ENCODE peak calls at places on chromosomes 11 and 22, in ten cellular contexts. R is fibroblast of the aortic adventitia; T is astrocyte of the spinal cord; Y is mammary epithelial cell; Z is upper lobe of right lung; K is AG09309; S is fibroblast of pulmonary artery; X is CD8-positive, alpha-beta T cell; P is fibroblast of lung; J is cardiac muscle cell. E is an unnamed sample.

GRCh38 chr11:122137081-122137793 is 21.2 kb upstream of the BLID start:
- DNase-seq in S (peak), J (peak), T (peak), P (peak), X (no peak), R (peak), Y (peak), K (peak), Z (no peak), E (peak)

GRCh38 chr11:82250047-82250446 is 483.6 kb downstream of the FAM181B start:
- DNase-seq in R (no peak), S (no peak), X (no peak), K (no peak), T (no peak), Z (no peak), P (no peak), J (no peak), Y (no peak), E (no peak)

GRCh38 chr11:6530848-6531247 is 33.8 kb downstream of the DNHD1 start:
- DNase-seq in K (no peak), S (no peak), Z (no peak), X (no peak), T (no peak), R (no peak), J (no peak), P (no peak), Y (no peak), E (no peak)

GRCh38 chr11:504053-504993 is 2.7 kb downstream of the RNH1 start:
- DNase-seq in Z (peak), T (peak), Y (no peak), K (no peak), P (peak), R (peak), J (peak), S (peak), X (no peak), E (peak)

GRCh38 chr11:80515097-80515496 is 1074.3 kb upstream of the TENM4 start:
- DNase-seq in K (no peak), S (no peak), J (no peak), Z (no peak), X (no peak), P (no peak), T (no peak), R (no peak), Y (no peak), E (no peak)

GRCh38 chr11:27355575-27356104 is 7.4 kb downstream of the CCDC34 start:
- DNase-seq in S (no peak), K (no peak), Z (no peak), R (no peak), P (no peak), J (no peak), X (no peak), T (no peak), Y (no peak), E (no peak)

GRCh38 chr11:126915430-126915829 is 85.1 kb downstream of the KIRREL3 start:
- DNase-seq in S (no peak), P (no peak), T (no peak), R (no peak), J (no peak), Y (no peak), X (no peak), Z (no peak), K (no peak), E (no peak)

GRCh38 chr22:26464312-26464711 is 19.3 kb downstream of the HPS4 start:
- DNase-seq in K (no peak), T (no peak), Z (no peak), X (no peak), J (peak), R (peak), Y (no peak), P (no peak), S (peak), E (peak)

GRCh38 chr11:1924121-1924520 is 4.6 kb downstream of the TNNT3 start:
- DNase-seq in R (no peak), Z (no peak), P (no peak), S (no peak), X (no peak), J (no peak), T (no peak), Y (peak), K (no peak), E (no peak)

GRCh38 chr11:114075891-114076441 is 16.5 kb downstream of the ZBTB16 start:
- DNase-seq in Z (no peak), Y (no peak), X (peak), T (peak), S (peak), P (peak), R (peak), K (no peak), J (peak), E (peak)

GRCh38 chr11:114075343-114075610 is 15.8 kb downstream of the ZBTB16 start:
- DNase-seq in R (no peak), J (no peak), P (no peak), Z (no peak), S (no peak), Y (no peak), X (no peak), T (no peak), K (no peak), E (no peak)

GRCh38 chr11:114072978-114073377 is 13.5 kb downstream of the ZBTB16 start:
- DNase-seq in T (no peak), Z (peak), S (no peak), K (no peak), J (no peak), Y (no peak), X (no peak), R (no peak), P (no peak), E (no peak)

GRCh38 chr11:114074546-114075342 is 15.2 kb downstream of the ZBTB16 start:
- DNase-seq in X (no peak), Z (no peak), P (no peak), J (no peak), R (no peak), S (no peak), T (no peak), Y (no peak), K (no peak), E (no peak)

DNA sequence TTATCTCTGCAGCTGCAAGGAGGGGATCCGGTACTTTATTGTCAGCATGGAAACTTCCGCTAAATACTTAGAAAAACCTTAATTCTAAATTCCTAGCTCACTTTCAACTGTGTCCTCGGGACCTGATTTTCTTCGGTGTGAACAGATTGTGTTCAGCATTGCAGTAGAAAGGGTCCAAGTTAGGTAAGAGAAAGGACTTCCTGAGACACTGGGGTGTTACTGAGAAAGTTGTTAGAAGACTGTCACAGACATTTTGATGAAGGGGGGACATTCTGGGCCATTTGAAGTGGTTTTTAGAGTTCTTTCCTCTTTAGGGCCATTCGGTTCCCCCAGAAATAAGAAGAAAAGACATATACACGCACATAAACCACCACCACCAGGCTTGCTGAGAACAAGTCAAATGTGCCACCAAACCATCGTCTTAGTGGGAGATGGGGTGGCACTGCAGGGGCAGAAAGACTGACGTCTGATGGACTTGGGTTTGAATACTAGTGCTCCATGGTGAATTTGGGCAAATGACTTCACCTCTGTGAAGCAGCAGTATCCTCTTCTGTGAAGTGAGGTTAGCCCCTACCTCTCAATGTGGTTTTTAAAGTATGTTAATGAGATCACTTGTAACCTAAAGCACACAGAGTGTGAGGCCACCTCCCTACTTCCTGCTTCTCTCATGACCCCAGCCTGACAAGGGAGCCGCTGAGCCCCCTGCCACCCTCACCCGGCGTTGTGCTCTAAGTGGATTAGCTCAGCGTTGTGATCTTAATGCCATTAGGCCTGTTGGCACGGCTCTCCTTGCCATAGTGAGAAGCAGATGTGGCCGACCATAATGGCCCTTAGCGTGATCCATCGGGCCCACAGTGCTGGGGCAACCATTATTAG is 14.2 kb downstream of the ZBTB16 start:
- DNase-seq in T (no peak), K (no peak), R (no peak), Z (no peak), Y (no peak), P (no peak), S (no peak), J (no peak), X (no peak), E (no peak)
- H3K4me3 ChIP-seq in T (no peak), K (no peak), R (no peak), Z (peak), Y (no peak), P (no peak), S (no peak), J (no peak), X (no peak), E (no peak)

GRCh38 chr11:40722179-40722795 is 737.2 kb downstream of the LRRC4C start:
- DNase-seq in X (no peak), R (no peak), Z (no peak), K (no peak), T (peak), S (peak), P (peak), Y (peak), J (peak), E (peak)
- TF ChIP-seq CTCF in X (no peak), R (peak), Z (peak), K (peak), T (peak), S (peak), P (peak), Y (peak), J (peak), E (peak)

GRCh38 chr22:39528080-39528661 is 4.4 kb downstream of the RPS19BP1 start:
- DNase-seq in J (no peak), X (no peak), P (no peak), R (no peak), Y (no peak), K (no peak), T (no peak), S (no peak), Z (no peak), E (no peak)
- H3K4me3 ChIP-seq in J (no peak), X (no peak), P (no peak), R (no peak), Y (no peak), K (no peak), T (no peak), S (no peak), Z (no peak), E (no peak)

GRCh38 chr22:36900880-36901279 is 12.5 kb upstream of the CSF2RB start:
- DNase-seq in R (peak), X (no peak), J (peak), S (peak), Y (no peak), Z (no peak), P (no peak), K (no peak), T (no peak), E (peak)

GRCh38 chr22:36907464-36907863 is 6.0 kb upstream of the CSF2RB start:
- DNase-seq in R (no peak), T (no peak), S (no peak), Z (no peak), J (no peak), Y (no peak), K (no peak), X (no peak), P (no peak), E (no peak)

GRCh38 chr22:36902143-36902911 is 11.1 kb upstream of the CSF2RB start:
- DNase-seq in S (no peak), R (no peak), Y (no peak), X (no peak), P (no peak), T (no peak), K (no peak), Z (no peak), J (no peak), E (no peak)

GRCh38 chr22:36901411-36902142 is 11.9 kb upstream of the CSF2RB start:
- DNase-seq in X (no peak), T (no peak), Y (no peak), J (no peak), R (no peak), Z (no peak), K (no peak), P (no peak), S (no peak), E (no peak)

DNA sequence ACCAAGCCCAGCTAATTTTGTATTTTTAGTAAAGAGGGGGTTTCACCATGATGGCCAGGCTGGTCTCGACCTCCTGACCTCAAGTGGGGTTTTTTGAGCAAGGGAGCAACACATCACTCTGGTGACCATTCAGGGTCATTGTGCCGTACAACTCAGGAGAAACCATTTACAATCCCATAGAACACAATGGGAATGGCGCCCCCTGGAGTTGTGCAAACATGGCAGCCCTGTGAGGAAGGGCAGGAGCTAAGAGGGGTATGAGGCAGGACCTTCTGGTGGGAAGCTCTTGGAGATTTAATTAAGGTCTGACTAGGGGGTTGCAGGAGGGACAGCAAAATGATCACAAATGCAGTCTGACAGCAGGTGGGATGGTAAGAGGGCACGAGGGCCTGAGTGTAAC is 9.2 kb upstream of the CSF2RB start:
- DNase-seq in Y (no peak), T (no peak), P (no peak), K (no peak), S (no peak), R (no peak), J (no peak), X (no peak), Z (no peak), E (no peak)
- TF ChIP-seq CTCF in Y (no peak), T (no peak), P (no peak), K (no peak), S (no peak), R (no peak), J (peak), X (no peak), Z (no peak), E (no peak)

GRCh38 chr11:74333193-74333592 is 21.8 kb upstream of the P4HA3 start:
- DNase-seq in R (no peak), P (no peak), X (no peak), Z (no peak), S (no peak), Y (no peak), K (no peak), J (no peak), T (no peak), E (no peak)
- H3K4me3 ChIP-seq in R (no peak), P (no peak), X (no peak), Z (no peak), S (no peak), Y (no peak), K (no peak), J (no peak), T (no peak), E (no peak)

E was measured in cardiac fibroblast.